ENCODE peak calls at places on chromosomes 2 and 18, in seven cellular contexts. Y is A549, Z is transverse colon, D is ovary, K is HepG2, H is stomach, X is sigmoid colon. L is an unnamed sample.

GRCh38 chr18:49628993-49629795 is 67.3 kb downstream of the LIPG start:
- DNase-seq in Z (peak; percentile 22), X (no peak), K (peak; percentile 28), Y (no peak), H (peak; percentile 35), D (peak; percentile 65), L (no peak)

GRCh38 chr2:47438084-47438483 is 35.1 kb downstream of the MSH2 start:
- DNase-seq in D (no peak), H (no peak), K (no peak), X (no peak), Y (no peak), Z (no peak), L (no peak)

GRCh38 chr2:98391581-98392270 is 45.5 kb downstream of the CNGA3 start:
- DNase-seq in K (no peak), Z (no peak), Y (no peak), D (no peak), H (no peak), X (no peak), L (no peak)

GRCh38 chr18:13726972-13727331 is 479 bp downstream of the RNMT start:
- DNase-seq in D (peak; percentile 74), Y (peak; percentile 5), H (peak; percentile 38), X (peak; percentile 85), K (peak; percentile 43), Z (peak; percentile 47), L (peak; percentile 93)

GRCh38 chr18:33673689-33674088 is 95.7 kb downstream of the ASXL3 start:
- DNase-seq in Y (no peak), X (no peak), K (no peak), D (no peak), Z (no peak), H (no peak), L (no peak)

GRCh38 chr2:12817870-12818269 is 101.1 kb downstream of the TRIB2 start:
- DNase-seq in Z (no peak), Y (no peak), H (no peak), X (no peak), D (no peak), K (no peak), L (no peak)

GRCh38 chr2:236988690-236989639 is 96.7 kb upstream of the COPS8 start:
- DNase-seq in H (peak; percentile 74), K (peak; percentile 29), Z (peak; percentile 43), Y (no peak), X (peak; percentile 95), D (peak; percentile 47), L (no peak)

GRCh38 chr2:46351388-46352141 is 54.4 kb downstream of the EPAS1 start:
- DNase-seq in K (no peak), D (no peak), H (peak; percentile 49), Y (no peak), X (no peak), Z (peak; percentile 54), L (no peak)

GRCh38 chr2:96832401-96832750 is 11.4 kb downstream of the ANKRD23 start:
- DNase-seq in X (no peak), K (no peak), H (no peak), Y (no peak), Z (no peak), D (no peak), L (no peak)

GRCh38 chr2:7450188-7451156 is 533.3 kb downstream of the RNF144A start:
- DNase-seq in K (no peak), X (no peak), D (no peak), H (no peak), Z (no peak), Y (no peak), L (no peak)

GRCh38 chr2:203681978-203682377 is 24.5 kb upstream of the CD28 start:
- DNase-seq in K (no peak), Y (no peak), X (no peak), Z (no peak), D (no peak), H (no peak), L (peak; percentile 66)

GRCh38 chr18:944440-944839 is 39.8 kb downstream of the ADCYAP1 start:
- DNase-seq in K (no peak), D (no peak), Y (no peak), X (no peak), Z (no peak), H (no peak), L (peak; percentile 79)

GRCh38 chr2:235008584-235009044 is 56.8 kb downstream of the SH3BP4 start:
- DNase-seq in D (no peak), Y (no peak), Z (peak; percentile 52), X (no peak), H (peak; percentile 73), K (peak; percentile 55), L (no peak)

GRCh38 chr18:77061291-77061945 is 71.2 kb downstream of the MBP start:
- DNase-seq in Z (no peak), D (no peak), H (no peak), X (no peak), K (no peak), Y (no peak), L (no peak)

GRCh38 chr2:238567067-238567855 is 140.5 kb downstream of the ASB1 start:
- DNase-seq in Z (peak; percentile 52), Y (no peak), H (no peak), K (no peak), D (no peak), X (no peak), L (no peak)

GRCh38 chr2:10305715-10306114 is 3.0 kb downstream of the HPCAL1 start:
- DNase-seq in H (peak; percentile 44), X (no peak), Y (no peak), Z (peak; percentile 21), D (no peak), K (peak; percentile 60), L (no peak)

GRCh38 chr2:62077239-62077638 is 118.7 kb upstream of the B3GNT2 start:
- DNase-seq in K (no peak), H (no peak), Z (no peak), X (no peak), Y (no peak), D (no peak), L (no peak)
- TF ChIP-seq EP300 in K (no peak), H (no peak), Z (no peak), X (no peak), Y (no peak), D (no peak), L (no peak)

GRCh38 chr2:28394331-28394877 is 1.7 kb downstream of the FOSL2 start:
- DNase-seq in H (peak; percentile 62), Z (peak; percentile 69), X (peak; percentile 91), K (no peak), D (peak; percentile 73), Y (no peak), L (no peak)
- TF ChIP-seq POLR2A in H (peak; percentile 23), Z (peak; percentile 75), X (peak; percentile 42), K (no peak), D (no peak), Y (no peak), L (no peak)

GRCh38 chr2:183035954-183036669 is 2.1 kb downstream of the NCKAP1 start:
- DNase-seq in K (no peak), H (no peak), D (no peak), Y (no peak), X (no peak), Z (no peak), L (no peak)
- H3K4me3 ChIP-seq in K (peak overlapping the region; percentile 79), H (peak overlapping the region; percentile 74), D (peak overlapping the region; percentile 95), Y (peak overlapping the region; percentile 92), X (peak overlapping the region; percentile 97), Z (no peak overlapping the region), L (peak overlapping the region; percentile 90)

DNA sequence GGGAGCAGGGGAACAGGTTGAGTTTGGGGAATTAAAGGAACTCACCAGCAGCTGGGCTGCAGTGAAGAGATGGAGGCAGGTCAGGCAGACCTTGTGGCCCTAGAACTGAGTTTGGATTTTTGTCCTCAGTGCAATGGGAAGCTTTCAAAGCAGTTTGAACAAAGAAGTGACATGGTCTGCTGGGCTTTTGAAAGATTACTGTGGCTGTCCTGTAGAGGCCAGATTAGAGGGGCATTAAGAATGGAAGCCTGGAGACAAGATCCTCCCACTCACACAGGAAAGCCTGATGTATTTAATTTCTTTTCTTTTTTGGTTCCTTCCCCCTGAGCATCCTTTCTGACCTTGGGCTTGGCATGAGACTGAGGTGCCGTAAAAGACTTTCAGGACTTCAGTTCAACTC is 118.2 kb upstream of the LHCGR start:
- DNase-seq in D (no peak), H (no peak), K (no peak), Z (no peak), X (no peak), Y (no peak), L (no peak)
- TF ChIP-seq EP300 in D (no peak), H (no peak), K (no peak), Z (no peak), X (no peak), Y (no peak), L (no peak)

GRCh38 chr2:14902953-14903352 is 270.4 kb downstream of the LRATD1 start:
- DNase-seq in D (no peak), K (no peak), Z (no peak), Y (no peak), H (no peak), X (no peak), L (no peak)

GRCh38 chr2:14903709-14904374 is 271.3 kb downstream of the LRATD1 start:
- DNase-seq in Z (peak; percentile 42), Y (peak; percentile 32), D (no peak), K (peak; percentile 72), H (peak; percentile 42), X (no peak), L (no peak)

GRCh38 chr2:14905571-14905970 is 273.1 kb downstream of the LRATD1 start:
- DNase-seq in H (no peak), D (no peak), X (no peak), Z (no peak), Y (no peak), K (no peak), L (no peak)

GRCh38 chr2:14899621-14900414 is 267.3 kb downstream of the LRATD1 start:
- DNase-seq in H (no peak), K (no peak), X (no peak), Z (no peak), D (no peak), Y (no peak), L (no peak)

DNA sequence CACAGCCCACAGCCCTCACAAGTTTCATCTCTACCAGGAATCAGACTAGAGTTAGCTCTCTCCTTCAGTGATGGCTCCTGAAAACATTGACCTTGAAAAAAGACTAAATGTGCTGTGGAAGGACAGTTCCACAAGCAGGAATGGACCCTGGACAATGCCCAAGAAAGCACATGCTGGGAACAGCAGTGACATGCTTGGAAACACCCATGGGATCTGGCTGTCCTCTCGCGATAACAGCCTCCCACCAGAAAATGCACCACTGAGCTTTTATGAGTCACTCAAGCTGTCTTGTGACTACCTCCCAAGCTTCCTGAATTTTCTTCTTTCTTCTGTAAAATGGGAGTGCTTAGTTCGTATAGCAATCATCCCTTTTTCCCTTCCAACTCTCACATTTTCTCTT is 269.2 kb downstream of the LRATD1 start:
- DNase-seq in H (no peak), K (no peak), Z (no peak), Y (no peak), D (no peak), X (no peak), L (no peak)
- TF ChIP-seq POLR2A in H (no peak), K (no peak), Z (no peak), Y (no peak), D (no peak), X (no peak), L (no peak)

L was measured in esophagus muscularis mucosa.